ENCODE peak calls at places on chromosomes 3 and 15, in ten cellular contexts. K, Q, F, G, H, A, D, T, R and M are unnamed samples.

GRCh38 chr3:105359098-105359762 is 7.5 kb upstream of the ALCAM start:
- ATAC-seq in K (no peak), Q (no peak), F (no peak), G (peak; percentile 52), H (no peak), A (no peak), D (peak; percentile 55), T (peak; percentile 58), R (no peak), M (no peak)

GRCh38 chr3:147816770-147817169 is 407.6 kb downstream of the ZIC1 start:
- ATAC-seq in K (peak; percentile 73), Q (no peak), F (peak; percentile 19), G (no peak), H (peak; percentile 62), A (no peak), D (no peak), T (no peak), R (no peak), M (no peak)

GRCh38 chr15:46644493-46645481 is 1010.0 kb downstream of the SQOR start:
- ATAC-seq in K (no peak), Q (no peak), F (no peak), G (peak; percentile 63), H (no peak), A (peak; percentile 93), D (no peak), T (no peak), R (no peak), M (no peak)

GRCh38 chr3:170776887-170777551 is 93.0 kb downstream of the RPL22L1 start:
- ATAC-seq in K (no peak), Q (no peak), F (no peak), G (no peak), H (no peak), A (no peak), D (no peak), T (no peak), R (no peak), M (no peak)

GRCh38 chr3:40620151-40620550 is 95.4 kb downstream of the ZNF621 start:
- ATAC-seq in K (no peak), Q (no peak), F (no peak), G (no peak), H (no peak), A (no peak), D (no peak), T (no peak), R (no peak), M (no peak)

GRCh38 chr3:111681705-111682426 is 86.7 kb upstream of the ZBED2 start:
- ATAC-seq in K (no peak), Q (no peak), F (no peak), G (peak; percentile 9), H (no peak), A (no peak), D (no peak), T (no peak), R (no peak), M (no peak)

GRCh38 chr3:16279010-16279409 is 14.0 kb downstream of the OXNAD1 start:
- ATAC-seq in K (peak; percentile 26), Q (no peak), F (no peak), G (no peak), H (peak; percentile 12), A (no peak), D (no peak), T (no peak), R (no peak), M (no peak)

GRCh38 chr3:38205472-38205805 is 40.1 kb downstream of the OXSR1 start:
- ATAC-seq in K (no peak), Q (no peak), F (peak; percentile 38), G (peak; percentile 24), H (peak; percentile 86), A (no peak), D (peak; percentile 82), T (peak; percentile 83), R (no peak), M (no peak)

GRCh38 chr15:81073796-81074195 is 60.3 kb upstream of the CFAP161 start:
- ATAC-seq in K (no peak), Q (no peak), F (no peak), G (no peak), H (no peak), A (no peak), D (no peak), T (no peak), R (no peak), M (no peak)

GRCh38 chr3:146581877-146582508 is 23.2 kb downstream of the PLSCR5 start:
- ATAC-seq in K (no peak), Q (no peak), F (no peak), G (no peak), H (no peak), A (no peak), D (peak; percentile 15), T (no peak), R (no peak), M (peak; percentile 56)

GRCh38 chr15:50593761-50594160 is 47.3 kb upstream of the USP50 start:
- ATAC-seq in K (no peak), Q (no peak), F (no peak), G (no peak), H (no peak), A (no peak), D (no peak), T (no peak), R (no peak), M (no peak)

GRCh38 chr3:112136959-112137693 is 4.1 kb upstream of the GCSAM start:
- ATAC-seq in K (no peak), Q (peak; percentile 59), F (peak; percentile 46), G (peak; percentile 42), H (peak; percentile 63), A (peak; percentile 72), D (no peak), T (peak; percentile 24), R (peak; percentile 54), M (no peak)

GRCh38 chr3:50165388-50166308 is 10.5 kb downstream of the SEMA3F start:
- ATAC-seq in K (peak; percentile 81), Q (peak; percentile 17), F (peak; percentile 47), G (no peak), H (no peak), A (peak; percentile 78), D (no peak), T (no peak), R (peak; percentile 31), M (no peak)

GRCh38 chr15:96115642-96116041 is 214.9 kb upstream of the NR2F2 start:
- ATAC-seq in K (no peak), Q (peak; percentile 40), F (peak; percentile 86), G (peak; percentile 83), H (peak; percentile 45), A (no peak), D (no peak), T (no peak), R (no peak), M (no peak)

GRCh38 chr3:47291158-47291753 is 8.5 kb downstream of the KLHL18 start:
- ATAC-seq in K (no peak), Q (no peak), F (no peak), G (peak; percentile 50), H (no peak), A (peak; percentile 74), D (no peak), T (no peak), R (no peak), M (no peak)

GRCh38 chr15:39580117-39580629 is 706 bp upstream of the THBS1 start:
- ATAC-seq in K (peak; percentile 92), Q (peak; percentile 91), F (peak; percentile 89), G (peak; percentile 94), H (peak; percentile 83), A (peak; percentile 94), D (peak; percentile 87), T (peak; percentile 90), R (peak; percentile 88), M (peak; percentile 39)

GRCh38 chr3:36095238-36095637 is 285.1 kb upstream of the STAC start:
- ATAC-seq in K (no peak), Q (no peak), F (no peak), G (peak; percentile 51), H (no peak), A (peak; percentile 29), D (no peak), T (no peak), R (no peak), M (peak; percentile 41)

GRCh38 chr3:156860873-156861272 is 34.7 kb downstream of the LEKR1 start:
- ATAC-seq in K (no peak), Q (no peak), F (no peak), G (no peak), H (no peak), A (no peak), D (no peak), T (no peak), R (no peak), M (no peak)

GRCh38 chr3:186090884-186091283 is 18.0 kb downstream of the ETV5 start:
- ATAC-seq in K (no peak), Q (no peak), F (no peak), G (no peak), H (no peak), A (no peak), D (no peak), T (no peak), R (no peak), M (no peak)

GRCh38 chr3:56725175-56725574 is 42.1 kb upstream of the TASOR start:
- ATAC-seq in K (no peak), Q (peak; percentile 19), F (no peak), G (peak; percentile 95), H (no peak), A (peak; percentile 48), D (peak; percentile 96), T (peak; percentile 97), R (peak; percentile 57), M (peak; percentile 94)

GRCh38 chr15:89926158-89926557 is 13.4 kb upstream of the ARPIN start:
- ATAC-seq in K (no peak), Q (peak; percentile 57), F (no peak), G (no peak), H (no peak), A (peak; percentile 76), D (no peak), T (no peak), R (no peak), M (no peak)

GRCh38 chr3:157499342-157499963 is 3.8 kb downstream of the VEPH1 start:
- ATAC-seq in K (peak; percentile 52), Q (peak; percentile 85), F (peak; percentile 75), G (no peak), H (peak; percentile 53), A (peak; percentile 91), D (no peak), T (peak; percentile 43), R (peak; percentile 93), M (no peak)

GRCh38 chr3:189320511-189320910 is 148.7 kb downstream of the TPRG1 start:
- ATAC-seq in K (no peak), Q (no peak), F (no peak), G (no peak), H (no peak), A (no peak), D (no peak), T (no peak), R (no peak), M (no peak)

GRCh38 chr3:62024882-62025281 is 348.5 kb downstream of the FEZF2 start:
- ATAC-seq in K (no peak), Q (no peak), F (no peak), G (no peak), H (no peak), A (no peak), D (no peak), T (no peak), R (no peak), M (no peak)

GRCh38 chr15:71495381-71495780 is 315.0 kb upstream of the NR2E3 start:
- ATAC-seq in K (no peak), Q (no peak), F (no peak), G (no peak), H (no peak), A (no peak), D (no peak), T (no peak), R (no peak), M (no peak)

GRCh38 chr15:57611938-57612337 is 20.2 kb downstream of the MYZAP start:
- ATAC-seq in K (peak; percentile 67), Q (peak; percentile 85), F (peak; percentile 61), G (no peak), H (peak; percentile 35), A (peak; percentile 82), D (no peak), T (no peak), R (peak; percentile 89), M (no peak)

GRCh38 chr3:52845691-52846426 is 11.0 kb upstream of the MUSTN1 start:
- ATAC-seq in K (peak; percentile 46), Q (peak; percentile 49), F (peak; percentile 5), G (peak; percentile 74), H (peak; percentile 17), A (peak; percentile 2), D (no peak), T (no peak), R (peak; percentile 41), M (no peak)

GRCh38 chr3:69719723-69720122 is 19.5 kb upstream of the MITF start:
- ATAC-seq in K (no peak), Q (no peak), F (peak; percentile 39), G (no peak), H (peak; percentile 76), A (no peak), D (no peak), T (no peak), R (no peak), M (no peak)